ENCODE peak calls at places on chromosome 1, in six cellular contexts. One of them, this sample, is unnamed.

GRCh38 chr1:210841926-210842625 is 291.9 kb downstream of the KCNH1 start:
- DNase-seq in AG04450: no peak
- DNase-seq in dorsolateral prefrontal cortex: no peak
- DNase-seq in lower lobe of right lung: no peak
- DNase-seq in HepG2: no peak
- DNase-seq in endodermal cell: no peak
- DNase-seq in this sample: no peak

GRCh38 chr1:183385746-183386145 is 32.4 kb downstream of the NMNAT2 start:
- DNase-seq in endodermal cell: no peak
- DNase-seq in HepG2: no peak
- DNase-seq in dorsolateral prefrontal cortex: no peak
- DNase-seq in lower lobe of right lung: no peak
- DNase-seq in AG04450: no peak
- DNase-seq in this sample: no peak

GRCh38 chr1:63320024-63320799 is 2.2 kb upstream of the FOXD3 start:
- DNase-seq in HepG2: no peak
- DNase-seq in lower lobe of right lung: no peak
- DNase-seq in endodermal cell: peak; percentile 78
- DNase-seq in dorsolateral prefrontal cortex: no peak
- DNase-seq in AG04450: no peak
- DNase-seq in this sample: no peak

GRCh38 chr1:70441392-70442035 is 30.4 kb downstream of the CTH start:
- DNase-seq in endodermal cell: no peak
- DNase-seq in HepG2: no peak
- DNase-seq in AG04450: no peak
- DNase-seq in lower lobe of right lung: no peak
- DNase-seq in dorsolateral prefrontal cortex: no peak
- DNase-seq in this sample: no peak

GRCh38 chr1:14826731-14827326 is 228.3 kb downstream of the KAZN start:
- DNase-seq in HepG2: no peak
- DNase-seq in lower lobe of right lung: peak; percentile 34
- DNase-seq in AG04450: no peak
- DNase-seq in dorsolateral prefrontal cortex: no peak
- DNase-seq in endodermal cell: no peak
- DNase-seq in this sample: no peak

GRCh38 chr1:153488731-153489130 is 28.3 kb upstream of the S100A7 start:
- DNase-seq in HepG2: no peak
- DNase-seq in endodermal cell: no peak
- DNase-seq in AG04450: no peak
- DNase-seq in dorsolateral prefrontal cortex: no peak
- DNase-seq in lower lobe of right lung: no peak
- DNase-seq in this sample: no peak

GRCh38 chr1:235160395-235160964 is 570 bp downstream of the RBM34 start:
- DNase-seq in dorsolateral prefrontal cortex: no peak
- DNase-seq in HepG2: peak; percentile 50
- DNase-seq in AG04450: peak; percentile 18
- DNase-seq in endodermal cell: no peak
- DNase-seq in lower lobe of right lung: no peak
- DNase-seq in this sample: no peak

GRCh38 chr1:32680642-32681041 is 21.9 kb downstream of the SYNC start:
- DNase-seq in AG04450: no peak
- DNase-seq in dorsolateral prefrontal cortex: no peak
- DNase-seq in lower lobe of right lung: no peak
- DNase-seq in endodermal cell: no peak
- DNase-seq in HepG2: no peak
- DNase-seq in this sample: no peak

GRCh38 chr1:6941786-6942185 is 156.5 kb downstream of the CAMTA1 start:
- DNase-seq in dorsolateral prefrontal cortex: no peak
- DNase-seq in endodermal cell: no peak
- DNase-seq in lower lobe of right lung: no peak
- DNase-seq in HepG2: no peak
- DNase-seq in AG04450: no peak
- DNase-seq in this sample: no peak

GRCh38 chr1:195738971-195739650 is 869.1 kb downstream of the KCNT2 start:
- DNase-seq in endodermal cell: no peak
- DNase-seq in HepG2: no peak
- DNase-seq in lower lobe of right lung: no peak
- DNase-seq in dorsolateral prefrontal cortex: no peak
- DNase-seq in AG04450: no peak
- DNase-seq in this sample: no peak

GRCh38 chr1:153857505-153857904 is 65.3 kb downstream of the GATAD2B start:
- DNase-seq in dorsolateral prefrontal cortex: no peak
- DNase-seq in endodermal cell: no peak
- DNase-seq in HepG2: no peak
- DNase-seq in lower lobe of right lung: no peak
- DNase-seq in AG04450: no peak
- DNase-seq in this sample: no peak

GRCh38 chr1:40976952-40977690 is 2.4 kb upstream of the CTPS1 start:
- DNase-seq in AG04450: no peak
- DNase-seq in lower lobe of right lung: no peak
- DNase-seq in HepG2: no peak
- DNase-seq in endodermal cell: no peak
- DNase-seq in dorsolateral prefrontal cortex: no peak
- DNase-seq in this sample: peak; percentile 73

GRCh38 chr1:18569811-18570545 is 60.7 kb upstream of the PAX7 start:
- DNase-seq in AG04450: no peak
- DNase-seq in endodermal cell: no peak
- DNase-seq in HepG2: no peak
- DNase-seq in lower lobe of right lung: no peak
- DNase-seq in dorsolateral prefrontal cortex: no peak
- DNase-seq in this sample: no peak

GRCh38 chr1:184615301-184615700 is 139.4 kb downstream of the EDEM3 start:
- DNase-seq in AG04450: no peak
- DNase-seq in dorsolateral prefrontal cortex: no peak
- DNase-seq in endodermal cell: no peak
- DNase-seq in HepG2: no peak
- DNase-seq in lower lobe of right lung: no peak
- DNase-seq in this sample: no peak

GRCh38 chr1:84090447-84091244 is 53.4 kb upstream of the PRKACB start:
- DNase-seq in AG04450: no peak
- DNase-seq in lower lobe of right lung: no peak
- DNase-seq in HepG2: no peak
- DNase-seq in dorsolateral prefrontal cortex: no peak
- DNase-seq in endodermal cell: no peak
- DNase-seq in this sample: no peak

GRCh38 chr1:26915204-26915842 is 1.5 kb upstream of the NR0B2 start:
- DNase-seq in AG04450: no peak
- DNase-seq in dorsolateral prefrontal cortex: no peak
- DNase-seq in lower lobe of right lung: no peak
- DNase-seq in endodermal cell: no peak
- DNase-seq in HepG2: peak; percentile 56
- DNase-seq in this sample: no peak

GRCh38 chr1:3019516-3020051 is 1.7 kb upstream of the ACTRT2 start:
- DNase-seq in endodermal cell: no peak
- DNase-seq in lower lobe of right lung: peak; percentile 40
- DNase-seq in AG04450: no peak
- DNase-seq in HepG2: no peak
- DNase-seq in dorsolateral prefrontal cortex: no peak
- DNase-seq in this sample: no peak

GRCh38 chr1:32040711-32041110 is 27.0 kb downstream of the KHDRBS1 start:
- DNase-seq in HepG2: no peak
- DNase-seq in AG04450: no peak
- DNase-seq in lower lobe of right lung: no peak
- DNase-seq in dorsolateral prefrontal cortex: no peak
- DNase-seq in endodermal cell: no peak
- DNase-seq in this sample: no peak

GRCh38 chr1:9823943-9824701 is at the start of gene CLSTN1:
- DNase-seq in lower lobe of right lung: peak; percentile 92
- DNase-seq in endodermal cell: peak; percentile 98
- DNase-seq in AG04450: peak; percentile 42
- DNase-seq in dorsolateral prefrontal cortex: peak; percentile 90
- DNase-seq in HepG2: peak; percentile 58
- DNase-seq in this sample: peak; percentile 93

GRCh38 chr1:30751830-30752650 is 5.5 kb downstream of the LAPTM5 start:
- DNase-seq in HepG2: no peak
- DNase-seq in AG04450: no peak
- DNase-seq in lower lobe of right lung: no peak
- DNase-seq in endodermal cell: no peak
- DNase-seq in dorsolateral prefrontal cortex: no peak
- DNase-seq in this sample: no peak

GRCh38 chr1:73755649-73756048 is 442.3 kb downstream of the LRRIQ3 start:
- DNase-seq in AG04450: no peak
- DNase-seq in lower lobe of right lung: no peak
- DNase-seq in endodermal cell: no peak
- DNase-seq in HepG2: no peak
- DNase-seq in dorsolateral prefrontal cortex: no peak
- DNase-seq in this sample: no peak

GRCh38 chr1:184483101-184483813 is 96.4 kb downstream of the C1orf21 start:
- DNase-seq in dorsolateral prefrontal cortex: no peak
- DNase-seq in endodermal cell: no peak
- DNase-seq in HepG2: no peak
- DNase-seq in lower lobe of right lung: peak; percentile 67
- DNase-seq in AG04450: peak; percentile 55
- DNase-seq in this sample: no peak

GRCh38 chr1:9722378-9722749 is 70.8 kb downstream of the PIK3CD start:
- DNase-seq in lower lobe of right lung: no peak
- DNase-seq in endodermal cell: no peak
- DNase-seq in AG04450: no peak
- DNase-seq in dorsolateral prefrontal cortex: no peak
- DNase-seq in HepG2: no peak
- DNase-seq in this sample: no peak

GRCh38 chr1:161706483-161707347 is at the start of gene FCRLA:
- DNase-seq in AG04450: peak; percentile 70
- DNase-seq in HepG2: no peak
- DNase-seq in lower lobe of right lung: no peak
- DNase-seq in dorsolateral prefrontal cortex: peak; percentile 19
- DNase-seq in endodermal cell: no peak
- DNase-seq in this sample: peak; percentile 59

GRCh38 chr1:245091818-245092637 is 62.8 kb upstream of the KIF26B start:
- DNase-seq in HepG2: peak; percentile 84
- DNase-seq in dorsolateral prefrontal cortex: no peak
- DNase-seq in endodermal cell: peak; percentile 59
- DNase-seq in AG04450: peak; percentile 92
- DNase-seq in lower lobe of right lung: peak; percentile 53
- DNase-seq in this sample: peak; percentile 94

GRCh38 chr1:109913360-109913879 is 2.8 kb downstream of the CSF1 start:
- DNase-seq in endodermal cell: no peak
- DNase-seq in AG04450: no peak
- DNase-seq in HepG2: no peak
- DNase-seq in dorsolateral prefrontal cortex: no peak
- DNase-seq in lower lobe of right lung: no peak
- DNase-seq in this sample: no peak

GRCh38 chr1:32464716-32465540 is at the start of gene ZBTB8B:
- DNase-seq in lower lobe of right lung: peak; percentile 69
- DNase-seq in endodermal cell: peak; percentile 99
- DNase-seq in AG04450: peak; percentile 10
- DNase-seq in HepG2: peak; percentile 41
- DNase-seq in dorsolateral prefrontal cortex: peak; percentile 93
- DNase-seq in this sample: peak; percentile 51

GRCh38 chr1:94544706-94545490 is 3.3 kb upstream of the F3 start:
- DNase-seq in HepG2: no peak
- DNase-seq in dorsolateral prefrontal cortex: no peak
- DNase-seq in lower lobe of right lung: no peak
- DNase-seq in endodermal cell: no peak
- DNase-seq in AG04450: no peak
- DNase-seq in this sample: peak; percentile 35

GRCh38 chr1:205480349-205481278 is 23.9 kb upstream of the CDK18 start:
- DNase-seq in dorsolateral prefrontal cortex: no peak
- DNase-seq in AG04450: no peak
- DNase-seq in HepG2: no peak
- DNase-seq in lower lobe of right lung: no peak
- DNase-seq in endodermal cell: peak; percentile 75
- DNase-seq in this sample: no peak

GRCh38 chr1:39745016-39745670 is 6.5 kb downstream of the PPIE start:
- DNase-seq in endodermal cell: no peak
- DNase-seq in HepG2: no peak
- DNase-seq in AG04450: no peak
- DNase-seq in dorsolateral prefrontal cortex: peak; percentile 8
- DNase-seq in lower lobe of right lung: no peak
- DNase-seq in this sample: no peak
- H3K4me3 ChIP-seq in endodermal cell: no peak overlapping the region
- H3K4me3 ChIP-seq in HepG2: no peak overlapping the region
- H3K4me3 ChIP-seq in AG04450: no peak overlapping the region
- H3K4me3 ChIP-seq in dorsolateral prefrontal cortex: no peak overlapping the region
- H3K4me3 ChIP-seq in lower lobe of right lung: no peak overlapping the region
- H3K4me3 ChIP-seq in this sample: no peak overlapping the region

DNA sequence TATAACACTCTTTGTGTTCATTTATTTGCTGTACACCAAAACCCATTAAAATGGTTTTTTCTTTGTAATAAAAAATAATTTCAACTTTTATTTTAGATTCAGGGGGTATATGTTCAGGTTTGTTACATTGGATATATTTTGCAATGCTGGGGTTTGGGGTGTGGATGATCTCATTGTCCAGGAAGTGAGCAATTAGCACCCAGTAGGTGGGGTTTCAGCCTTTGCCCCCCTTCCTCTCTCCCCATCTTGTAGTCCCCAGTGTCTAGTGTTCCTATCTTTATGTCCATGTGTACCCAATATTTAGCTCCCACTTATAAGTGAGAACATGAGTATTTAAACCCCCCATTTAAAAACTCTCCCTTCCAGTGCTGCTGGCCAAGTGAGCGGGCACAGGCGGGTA is 184.6 kb downstream of the RHOU start:
- DNase-seq in AG04450: no peak
- DNase-seq in HepG2: no peak
- DNase-seq in endodermal cell: no peak
- DNase-seq in lower lobe of right lung: no peak
- DNase-seq in dorsolateral prefrontal cortex: no peak
- DNase-seq in this sample: no peak
- H3K27ac ChIP-seq in AG04450: no peak overlapping the region
- H3K27ac ChIP-seq in HepG2: no peak overlapping the region
- H3K27ac ChIP-seq in endodermal cell: no peak overlapping the region
- H3K27ac ChIP-seq in lower lobe of right lung: no peak overlapping the region
- H3K27ac ChIP-seq in dorsolateral prefrontal cortex: no peak overlapping the region
- H3K27ac ChIP-seq in this sample: no peak overlapping the region

DNA sequence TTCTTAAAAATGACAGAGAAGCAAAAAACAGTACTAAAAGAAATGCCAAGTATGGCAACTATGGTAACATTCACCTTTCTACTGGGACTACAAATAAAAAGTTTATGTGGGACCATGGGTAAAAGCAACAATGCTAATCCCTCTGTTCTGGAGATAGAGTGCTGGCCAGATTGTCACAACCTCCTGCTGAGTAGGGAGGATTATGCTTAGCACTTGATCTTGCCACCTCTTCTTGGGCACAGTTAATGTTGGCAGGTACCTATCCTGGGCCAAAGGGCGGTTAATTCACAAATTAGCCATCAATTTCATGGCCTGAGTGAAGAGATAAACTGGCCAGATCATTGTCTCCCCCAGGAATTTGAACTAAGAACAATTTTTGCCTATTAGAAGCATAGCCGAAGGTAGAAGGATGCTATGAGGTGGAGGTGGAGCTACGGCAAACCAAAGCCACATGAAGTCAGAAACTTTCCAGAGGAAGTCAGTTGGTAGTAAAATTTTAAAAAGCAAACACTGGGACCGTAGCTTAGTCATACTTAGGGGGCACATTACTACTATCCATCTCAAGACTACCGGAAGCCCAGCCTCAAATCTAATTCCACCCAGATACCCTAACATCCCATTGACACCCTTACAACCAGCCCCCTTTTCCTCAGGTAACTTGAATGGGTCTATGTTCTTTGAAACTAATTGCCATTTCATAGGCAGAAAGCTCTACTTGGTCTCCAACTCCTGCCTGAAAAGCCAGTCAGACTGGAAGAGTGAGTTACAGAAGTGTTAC is 2.7 kb downstream of the SCYL3 start:
- DNase-seq in lower lobe of right lung: no peak
- DNase-seq in AG04450: no peak
- DNase-seq in dorsolateral prefrontal cortex: no peak
- DNase-seq in endodermal cell: peak; percentile 65
- DNase-seq in HepG2: no peak
- DNase-seq in this sample: peak; percentile 15
- H3K4me3 ChIP-seq in lower lobe of right lung: peak overlapping the region; percentile 4
- H3K4me3 ChIP-seq in AG04450: no peak overlapping the region
- H3K4me3 ChIP-seq in dorsolateral prefrontal cortex: no peak overlapping the region
- H3K4me3 ChIP-seq in endodermal cell: no peak overlapping the region
- H3K4me3 ChIP-seq in HepG2: no peak overlapping the region
- H3K4me3 ChIP-seq in this sample: no peak overlapping the region

GRCh38 chr1:50665413-50665812 is 242.2 kb upstream of the DMRTA2 start:
- DNase-seq in endodermal cell: no peak
- DNase-seq in AG04450: no peak
- DNase-seq in HepG2: no peak
- DNase-seq in dorsolateral prefrontal cortex: no peak
- DNase-seq in lower lobe of right lung: no peak
- DNase-seq in this sample: no peak
- H3K27ac ChIP-seq in endodermal cell: no peak overlapping the region
- H3K27ac ChIP-seq in AG04450: no peak overlapping the region
- H3K27ac ChIP-seq in HepG2: no peak overlapping the region
- H3K27ac ChIP-seq in dorsolateral prefrontal cortex: peak overlapping the region; percentile 85
- H3K27ac ChIP-seq in lower lobe of right lung: no peak overlapping the region
- H3K27ac ChIP-seq in this sample: no peak overlapping the region